ENCODE peak calls at places on chromosomes 11 and 22, in seven cellular contexts. S is neuronal stem cell, H is H9, L is mesendoderm, C is IMR-90, G is mesenchymal stem cell, V is H1. E is an unnamed sample.

GRCh38 chr11:103892603-103893002 is 143.8 kb upstream of the DDI1 start:
- DNase-seq in V (no peak), L (peak), C (peak), S (no peak), H (no peak), G (peak), E (peak)

GRCh38 chr11:65428578-65429068 is 6.0 kb downstream of the NEAT1 start:
- DNase-seq in L (no peak), G (no peak), H (no peak), C (no peak), S (no peak), V (no peak), E (no peak)

GRCh38 chr11:34997872-34998548 is 81.6 kb downstream of the PDHX start:
- DNase-seq in L (no peak), G (peak), H (no peak), C (peak), V (no peak), S (no peak), E (peak)

GRCh38 chr11:35381720-35382322 is 37.5 kb downstream of the SLC1A2 start:
- DNase-seq in H (no peak), S (no peak), C (no peak), G (no peak), V (no peak), L (no peak), E (no peak)

GRCh38 chr11:74626130-74626529 is 33.7 kb downstream of the POLD3 start:
- DNase-seq in S (no peak), C (no peak), V (no peak), H (no peak), L (no peak), G (no peak), E (no peak)

GRCh38 chr11:44014968-44015623 is 32.7 kb upstream of the ACCSL start:
- DNase-seq in H (peak), C (peak), V (no peak), S (no peak), G (peak), L (no peak), E (no peak)

GRCh38 chr11:15276616-15277015 is 161.9 kb downstream of the INSC start:
- DNase-seq in C (peak), V (no peak), H (no peak), S (peak), G (peak), L (peak), E (no peak)

GRCh38 chr11:10374386-10374785 is 69.5 kb downstream of the ADM start:
- DNase-seq in H (no peak), L (no peak), S (no peak), V (no peak), G (no peak), C (peak), E (no peak)

GRCh38 chr11:47033439-47033838 is 96.9 kb downstream of the CSTPP1 start:
- DNase-seq in C (no peak), G (no peak), L (peak), V (no peak), S (no peak), H (no peak), E (no peak)

GRCh38 chr11:208177-208916 is 839 bp downstream of the RIC8A start:
- DNase-seq in C (peak), H (peak), L (peak), G (peak), V (peak), S (peak), E (peak)

GRCh38 chr11:47552086-47552580 is 799 bp downstream of the CELF1 start:
- DNase-seq in S (no peak), G (peak), L (peak), V (peak), H (peak), C (peak), E (peak)

GRCh38 chr11:58561394-58562102 is 14.1 kb downstream of the LPXN start:
- DNase-seq in L (no peak), S (no peak), G (no peak), V (no peak), H (no peak), C (no peak), E (no peak)
- H3K4ac ChIP-seq in L (no peak), S (no peak), G (no peak), V (no peak), H (no peak), C (no peak), E (no peak)

DNA sequence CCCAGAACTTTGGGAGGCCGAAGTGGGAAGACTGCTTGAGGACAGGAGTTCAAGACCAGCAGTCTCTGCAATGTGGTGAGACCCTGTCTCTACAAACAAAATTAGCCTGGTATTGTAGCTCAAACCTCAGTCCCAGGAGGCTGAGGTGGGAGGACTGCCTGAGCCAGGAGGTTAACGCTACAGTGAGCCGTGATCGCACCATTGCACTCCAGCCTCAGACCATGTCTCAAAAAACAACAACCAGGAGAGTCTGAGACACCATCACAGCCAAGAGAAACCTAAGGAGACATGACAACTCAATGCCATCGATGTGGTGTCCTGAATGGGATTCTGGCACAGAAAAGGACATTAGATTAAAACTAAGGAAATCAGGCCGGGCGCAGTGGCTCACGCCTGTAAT is 28.3 kb upstream of the KDM2A start:
- DNase-seq in C (no peak), L (no peak), H (no peak), G (no peak), S (no peak), V (no peak), E (no peak)
- H3K4ac ChIP-seq in C (no peak), L (no peak), H (no peak), G (no peak), S (no peak), V (no peak), E (no peak)

DNA sequence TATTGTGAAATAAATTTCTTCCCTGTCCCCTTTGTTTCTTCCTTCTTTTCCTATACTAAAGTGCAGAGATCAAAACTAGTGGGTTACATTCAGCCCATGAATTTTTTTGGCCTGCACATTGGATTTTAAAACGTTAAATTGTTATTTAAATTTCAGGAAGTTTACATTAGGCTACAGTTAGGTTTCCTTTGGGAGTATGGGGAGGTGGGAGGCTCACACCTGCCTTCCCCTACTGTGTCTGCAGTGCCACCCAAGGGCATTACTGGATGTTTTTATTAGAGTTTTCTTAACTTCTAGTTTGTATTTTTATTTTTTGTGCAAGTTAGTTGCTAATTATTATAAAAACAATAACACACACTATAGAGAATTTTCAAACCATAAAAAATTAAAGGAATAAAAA is 51.7 kb downstream of the CYB5R2 start:
- DNase-seq in C (no peak), V (no peak), H (no peak), S (no peak), L (no peak), G (no peak), E (no peak)
- H3K4ac ChIP-seq in C (no peak), V (no peak), H (no peak), S (no peak), L (no peak), G (no peak), E (no peak)

DNA sequence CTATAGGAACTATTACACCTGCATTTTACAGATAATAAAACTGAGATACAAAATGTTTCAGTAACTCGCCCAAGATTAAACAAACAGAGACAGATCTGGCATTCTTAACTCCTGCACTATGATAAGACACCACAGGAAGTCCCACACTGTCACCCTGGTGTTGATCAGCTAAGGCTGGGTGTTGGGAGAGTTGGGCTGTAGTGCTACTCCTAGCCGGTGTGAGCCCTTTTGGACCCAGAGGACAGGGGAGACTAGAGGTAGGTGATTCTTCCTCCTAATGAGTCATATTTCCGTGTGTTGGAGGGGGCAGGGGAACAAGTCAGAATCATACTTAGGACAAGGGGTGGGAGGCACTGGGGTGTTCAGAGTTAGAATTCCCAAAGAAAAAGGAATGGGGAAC is 353.2 kb upstream of the TENM4 start:
- DNase-seq in S (no peak), V (no peak), L (peak), H (no peak), C (no peak), G (no peak), E (no peak)
- H3K4ac ChIP-seq in S (no peak), V (no peak), L (no peak), H (no peak), C (no peak), G (no peak), E (no peak)

GRCh38 chr22:40498454-40499186 is 128.2 kb downstream of the SGSM3 start:
- DNase-seq in H (no peak), V (no peak), G (peak), L (peak), C (peak), S (no peak), E (peak)
- H3K4ac ChIP-seq in H (no peak), V (no peak), G (no peak), L (no peak), C (peak), S (no peak), E (no peak)

GRCh38 chr11:40877981-40878380 is 581.5 kb downstream of the LRRC4C start:
- DNase-seq in G (no peak), H (no peak), L (no peak), S (no peak), C (no peak), V (no peak), E (no peak)
- H3K4ac ChIP-seq in G (no peak), H (no peak), L (no peak), S (no peak), C (no peak), V (no peak), E (no peak)

GRCh38 chr22:42138122-42138770 is 7.6 kb upstream of the CYP2D6 start:
- DNase-seq in S (no peak), L (no peak), V (no peak), C (no peak), G (no peak), H (no peak), E (no peak)
- H3K4ac ChIP-seq in S (no peak), L (no peak), V (no peak), C (no peak), G (no peak), H (no peak), E (no peak)

DNA sequence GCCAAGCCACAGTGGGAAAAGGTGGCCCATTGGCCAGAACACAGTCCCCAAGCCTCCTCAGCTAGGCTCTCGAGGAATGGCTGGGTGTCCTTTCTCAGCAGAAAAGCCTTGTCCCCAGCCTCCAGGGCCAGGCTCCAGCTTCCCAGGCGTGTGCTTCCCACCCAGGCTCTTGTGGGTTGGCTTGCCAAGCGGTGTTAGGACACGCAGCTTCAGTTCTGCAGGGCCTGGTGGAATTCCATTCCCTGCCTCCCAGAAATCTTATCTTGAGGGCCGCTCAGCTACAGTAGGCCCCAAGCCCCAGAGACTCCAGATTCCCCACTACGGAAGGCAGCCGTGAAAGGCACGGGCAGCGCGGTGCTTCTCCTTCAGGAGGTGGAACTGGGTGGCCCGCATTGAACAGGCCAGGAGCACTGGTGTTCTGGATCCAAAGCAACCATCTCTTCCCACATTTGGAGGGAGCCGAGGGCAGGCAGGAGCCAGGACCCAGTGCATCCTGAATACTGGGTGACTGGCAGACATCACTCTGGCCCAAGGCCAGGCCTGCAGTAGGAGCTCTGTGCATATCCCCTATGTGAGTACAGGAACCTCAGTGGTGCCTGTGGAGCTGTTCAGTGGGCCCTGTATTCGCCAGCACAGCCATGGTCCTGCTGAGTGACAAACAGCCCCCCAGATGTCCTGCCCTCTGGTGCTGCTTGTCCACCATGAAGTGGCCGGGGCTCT is 16.7 kb upstream of the KCNQ1OT1 start:
- DNase-seq in L (no peak), S (no peak), H (no peak), V (no peak), G (no peak), C (no peak), E (no peak)
- H3K4ac ChIP-seq in L (no peak), S (no peak), H (no peak), V (no peak), G (no peak), C (no peak), E (no peak)

DNA sequence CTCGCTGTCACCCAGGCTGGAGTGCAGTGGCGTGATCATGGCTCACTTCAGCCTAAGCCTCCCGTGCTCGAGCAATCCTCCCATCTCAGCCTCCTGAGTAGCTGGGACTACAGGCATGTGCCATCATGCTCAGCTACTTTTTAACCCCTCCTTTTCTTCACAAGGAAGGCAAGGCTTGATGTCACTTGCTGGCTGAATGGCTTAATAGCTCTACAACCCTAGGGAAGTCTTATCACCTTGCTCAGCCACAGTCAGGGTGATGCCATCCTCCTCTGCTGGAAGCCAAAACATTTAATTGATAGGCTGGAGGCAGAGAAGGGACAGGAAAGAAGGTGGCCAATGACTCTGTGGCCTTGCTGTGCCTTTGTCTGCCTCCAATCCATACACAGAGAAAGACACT is 131.9 kb downstream of the MED15 start:
- DNase-seq in S (no peak), H (peak), G (no peak), C (no peak), L (no peak), V (no peak), E (no peak)
- H3K4ac ChIP-seq in S (no peak), H (no peak), G (no peak), C (no peak), L (no peak), V (no peak), E (no peak)

DNA sequence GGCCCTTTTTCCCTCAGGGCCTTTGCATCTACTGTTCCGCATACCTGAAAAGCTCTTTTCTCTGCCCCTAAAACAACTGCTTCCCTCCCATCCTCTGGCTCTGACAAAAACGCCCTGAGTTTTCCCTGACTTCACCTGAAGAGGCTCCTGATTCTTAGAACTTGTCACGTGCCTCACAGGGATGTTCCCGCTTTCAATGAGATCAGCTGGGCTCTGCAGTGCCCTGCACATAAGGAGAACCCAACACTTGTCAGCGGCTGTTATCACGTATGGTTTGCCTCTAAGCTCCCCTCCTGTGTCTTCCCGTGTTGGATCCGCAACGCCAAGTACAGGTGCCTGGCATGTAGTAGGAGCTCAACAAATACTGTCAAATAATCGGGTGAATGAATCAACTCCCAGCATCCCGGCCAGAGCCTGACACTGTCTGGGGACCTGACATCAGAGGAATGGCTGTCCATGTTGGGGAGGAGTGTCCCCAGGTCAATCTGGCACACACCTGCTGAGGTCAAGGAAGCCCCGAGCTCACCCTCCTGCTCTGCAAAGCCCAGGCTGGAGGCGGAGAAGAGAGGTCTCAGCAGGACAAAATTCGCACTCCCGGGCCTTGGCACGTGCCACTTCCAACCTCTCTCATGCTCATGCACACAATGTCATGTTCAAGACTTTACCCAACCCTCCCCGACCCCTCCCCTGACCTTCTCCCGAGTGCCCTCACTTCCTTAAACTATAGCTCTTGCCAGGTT is 4.2 kb upstream of the GRK2 start:
- DNase-seq in L (peak), C (no peak), G (no peak), H (no peak), S (no peak), V (no peak), E (peak)
- H3K4ac ChIP-seq in L (no peak), C (no peak), G (no peak), H (no peak), S (no peak), V (peak), E (no peak)